ENCODE peak calls at places on chromosomes 7 and 10, in six cellular contexts. One of them, this sample, is unnamed.

GRCh38 chr10:14302035-14302434 is 28.7 kb downstream of the FRMD4A start:
- DNase-seq in kidney: no peak
- DNase-seq in iPS DF 6.9: peak; percentile 5
- DNase-seq in SJSA1: peak; percentile 21
- DNase-seq in neuronal stem cell: no peak
- DNase-seq in cardiac muscle cell: peak; percentile 37
- DNase-seq in this sample: no peak

GRCh38 chr10:43209064-43209455 is 57.8 kb downstream of the RASGEF1A start:
- DNase-seq in iPS DF 6.9: no peak
- DNase-seq in neuronal stem cell: no peak
- DNase-seq in SJSA1: no peak
- DNase-seq in kidney: peak; percentile 16
- DNase-seq in cardiac muscle cell: no peak
- DNase-seq in this sample: peak; percentile 81

GRCh38 chr7:12686894-12687212 is 580 bp upstream of the ARL4A start:
- DNase-seq in iPS DF 6.9: no peak
- DNase-seq in neuronal stem cell: no peak
- DNase-seq in kidney: no peak
- DNase-seq in cardiac muscle cell: no peak
- DNase-seq in SJSA1: no peak
- DNase-seq in this sample: no peak

GRCh38 chr10:64973391-64973790 is 1452.2 kb downstream of the REEP3 start:
- DNase-seq in iPS DF 6.9: no peak
- DNase-seq in cardiac muscle cell: no peak
- DNase-seq in SJSA1: no peak
- DNase-seq in kidney: no peak
- DNase-seq in neuronal stem cell: no peak
- DNase-seq in this sample: no peak

GRCh38 chr7:351256-351655 is 61.3 kb downstream of the FOXL3 start:
- DNase-seq in cardiac muscle cell: no peak
- DNase-seq in neuronal stem cell: no peak
- DNase-seq in iPS DF 6.9: no peak
- DNase-seq in SJSA1: no peak
- DNase-seq in kidney: no peak
- DNase-seq in this sample: no peak

GRCh38 chr10:128898916-128899195 is 568.2 kb upstream of the MGMT start:
- DNase-seq in iPS DF 6.9: no peak
- DNase-seq in neuronal stem cell: no peak
- DNase-seq in cardiac muscle cell: no peak
- DNase-seq in kidney: no peak
- DNase-seq in SJSA1: no peak
- DNase-seq in this sample: no peak

GRCh38 chr10:125684583-125684982 is 1.6 kb upstream of the TEX36 start:
- DNase-seq in kidney: no peak
- DNase-seq in neuronal stem cell: no peak
- DNase-seq in SJSA1: no peak
- DNase-seq in cardiac muscle cell: no peak
- DNase-seq in iPS DF 6.9: no peak
- DNase-seq in this sample: no peak

GRCh38 chr7:84822941-84823510 is 363.8 kb downstream of the SEMA3D start:
- DNase-seq in cardiac muscle cell: no peak
- DNase-seq in iPS DF 6.9: no peak
- DNase-seq in SJSA1: no peak
- DNase-seq in neuronal stem cell: no peak
- DNase-seq in kidney: no peak
- DNase-seq in this sample: no peak

GRCh38 chr10:80462986-80463741 is 9.1 kb downstream of the TSPAN14 start:
- DNase-seq in cardiac muscle cell: no peak
- DNase-seq in neuronal stem cell: no peak
- DNase-seq in SJSA1: peak; percentile 78
- DNase-seq in kidney: peak; percentile 10
- DNase-seq in iPS DF 6.9: no peak
- DNase-seq in this sample: peak; percentile 82

GRCh38 chr7:130544356-130544755 is 52.5 kb downstream of the MEST start:
- DNase-seq in SJSA1: no peak
- DNase-seq in iPS DF 6.9: no peak
- DNase-seq in neuronal stem cell: no peak
- DNase-seq in kidney: no peak
- DNase-seq in cardiac muscle cell: no peak
- DNase-seq in this sample: no peak

GRCh38 chr10:125072824-125073223 is 87.5 kb downstream of the CTBP2 start:
- DNase-seq in iPS DF 6.9: no peak
- DNase-seq in kidney: no peak
- DNase-seq in neuronal stem cell: no peak
- DNase-seq in SJSA1: no peak
- DNase-seq in cardiac muscle cell: no peak
- DNase-seq in this sample: no peak

GRCh38 chr7:140899883-140900282 is 24.8 kb downstream of the BRAF start:
- DNase-seq in SJSA1: no peak
- DNase-seq in iPS DF 6.9: no peak
- DNase-seq in kidney: no peak
- DNase-seq in neuronal stem cell: peak; percentile 20
- DNase-seq in cardiac muscle cell: peak; percentile 8
- DNase-seq in this sample: no peak

GRCh38 chr7:101744588-101744987 is 72.8 kb upstream of the CUX1 start:
- DNase-seq in SJSA1: no peak
- DNase-seq in neuronal stem cell: no peak
- DNase-seq in iPS DF 6.9: no peak
- DNase-seq in kidney: no peak
- DNase-seq in cardiac muscle cell: no peak
- DNase-seq in this sample: peak; percentile 58

GRCh38 chr10:6347391-6347951 is 144.7 kb downstream of the PFKFB3 start:
- DNase-seq in iPS DF 6.9: no peak
- DNase-seq in cardiac muscle cell: no peak
- DNase-seq in SJSA1: peak; percentile 46
- DNase-seq in kidney: no peak
- DNase-seq in neuronal stem cell: no peak
- DNase-seq in this sample: peak; percentile 34

GRCh38 chr10:870564-871166 is 60.8 kb downstream of the LARP4B start:
- DNase-seq in iPS DF 6.9: no peak
- DNase-seq in SJSA1: no peak
- DNase-seq in neuronal stem cell: no peak
- DNase-seq in cardiac muscle cell: no peak
- DNase-seq in kidney: no peak
- DNase-seq in this sample: no peak

GRCh38 chr10:91635401-91636400 is 2.8 kb upstream of the PPP1R3C start:
- DNase-seq in neuronal stem cell: peak; percentile 40
- DNase-seq in cardiac muscle cell: peak; percentile 90
- DNase-seq in iPS DF 6.9: peak; percentile 54
- DNase-seq in kidney: no peak
- DNase-seq in SJSA1: peak; percentile 71
- DNase-seq in this sample: peak; percentile 93

GRCh38 chr7:4655311-4655710 is 26.8 kb upstream of the FOXK1 start:
- DNase-seq in cardiac muscle cell: no peak
- DNase-seq in iPS DF 6.9: no peak
- DNase-seq in kidney: no peak
- DNase-seq in neuronal stem cell: no peak
- DNase-seq in SJSA1: no peak
- DNase-seq in this sample: no peak

GRCh38 chr7:151694828-151695580 is 175.3 kb upstream of the RHEB start:
- DNase-seq in kidney: peak; percentile 72
- DNase-seq in cardiac muscle cell: no peak
- DNase-seq in neuronal stem cell: no peak
- DNase-seq in iPS DF 6.9: no peak
- DNase-seq in SJSA1: no peak
- DNase-seq in this sample: peak; percentile 62

GRCh38 chr10:50386992-50387735 is 135.8 kb upstream of the ASAH2 start:
- DNase-seq in iPS DF 6.9: no peak
- DNase-seq in neuronal stem cell: no peak
- DNase-seq in SJSA1: no peak
- DNase-seq in cardiac muscle cell: no peak
- DNase-seq in kidney: no peak
- DNase-seq in this sample: no peak

GRCh38 chr7:27943261-27943660 is 203.3 kb downstream of the TAX1BP1 start:
- DNase-seq in neuronal stem cell: no peak
- DNase-seq in SJSA1: no peak
- DNase-seq in cardiac muscle cell: no peak
- DNase-seq in iPS DF 6.9: no peak
- DNase-seq in kidney: no peak
- DNase-seq in this sample: no peak

GRCh38 chr10:131381576-131381975 is 70.1 kb upstream of the TCERG1L start:
- DNase-seq in neuronal stem cell: no peak
- DNase-seq in iPS DF 6.9: no peak
- DNase-seq in cardiac muscle cell: no peak
- DNase-seq in SJSA1: no peak
- DNase-seq in kidney: no peak
- DNase-seq in this sample: no peak

GRCh38 chr7:17532861-17533404 is 234.5 kb downstream of the AHR start:
- DNase-seq in cardiac muscle cell: peak; percentile 79
- DNase-seq in iPS DF 6.9: no peak
- DNase-seq in neuronal stem cell: no peak
- DNase-seq in kidney: no peak
- DNase-seq in SJSA1: peak; percentile 75
- DNase-seq in this sample: peak; percentile 62

GRCh38 chr10:114519756-114520288 is 115.5 kb upstream of the AFAP1L2 start:
- DNase-seq in SJSA1: no peak
- DNase-seq in kidney: no peak
- DNase-seq in iPS DF 6.9: no peak
- DNase-seq in cardiac muscle cell: no peak
- DNase-seq in neuronal stem cell: no peak
- DNase-seq in this sample: no peak

GRCh38 chr7:22723642-22724041 is 3.4 kb upstream of the IL6 start:
- DNase-seq in cardiac muscle cell: peak; percentile 70
- DNase-seq in iPS DF 6.9: no peak
- DNase-seq in SJSA1: peak; percentile 26
- DNase-seq in neuronal stem cell: no peak
- DNase-seq in kidney: no peak
- DNase-seq in this sample: peak; percentile 31

GRCh38 chr10:116961305-116962251 is 43.4 kb downstream of the SHTN1 start:
- DNase-seq in cardiac muscle cell: no peak
- DNase-seq in kidney: no peak
- DNase-seq in SJSA1: peak; percentile 8
- DNase-seq in neuronal stem cell: no peak
- DNase-seq in iPS DF 6.9: no peak
- DNase-seq in this sample: no peak

GRCh38 chr7:28921822-28922221 is 36.3 kb downstream of the TRIL start:
- DNase-seq in cardiac muscle cell: peak; percentile 82
- DNase-seq in SJSA1: peak; percentile 50
- DNase-seq in neuronal stem cell: peak; percentile 51
- DNase-seq in kidney: no peak
- DNase-seq in iPS DF 6.9: no peak
- DNase-seq in this sample: peak; percentile 68

GRCh38 chr10:78820007-78820362 is 248.8 kb upstream of the ZMIZ1 start:
- DNase-seq in neuronal stem cell: no peak
- DNase-seq in SJSA1: no peak
- DNase-seq in cardiac muscle cell: no peak
- DNase-seq in kidney: no peak
- DNase-seq in iPS DF 6.9: no peak
- DNase-seq in this sample: no peak

GRCh38 chr10:112475565-112476233 is 28.7 kb downstream of the VTI1A start:
- DNase-seq in SJSA1: peak; percentile 17
- DNase-seq in kidney: no peak
- DNase-seq in iPS DF 6.9: no peak
- DNase-seq in neuronal stem cell: no peak
- DNase-seq in cardiac muscle cell: peak; percentile 17
- DNase-seq in this sample: no peak

GRCh38 chr10:97778452-97779302 is 6.9 kb upstream of the SFRP5 start:
- DNase-seq in kidney: no peak
- DNase-seq in SJSA1: no peak
- DNase-seq in iPS DF 6.9: no peak
- DNase-seq in cardiac muscle cell: no peak
- DNase-seq in neuronal stem cell: no peak
- DNase-seq in this sample: no peak

GRCh38 chr10:35510891-35511290 is 94.2 kb upstream of the GJD4 start:
- DNase-seq in SJSA1: no peak
- DNase-seq in iPS DF 6.9: no peak
- DNase-seq in cardiac muscle cell: no peak
- DNase-seq in neuronal stem cell: no peak
- DNase-seq in kidney: no peak
- DNase-seq in this sample: no peak

GRCh38 chr10:35511649-35512048 is 93.5 kb upstream of the GJD4 start:
- DNase-seq in kidney: no peak
- DNase-seq in SJSA1: no peak
- DNase-seq in iPS DF 6.9: no peak
- DNase-seq in cardiac muscle cell: no peak
- DNase-seq in neuronal stem cell: no peak
- DNase-seq in this sample: no peak

GRCh38 chr10:35506741-35507140 is 98.4 kb upstream of the GJD4 start:
- DNase-seq in iPS DF 6.9: no peak
- DNase-seq in cardiac muscle cell: no peak
- DNase-seq in kidney: no peak
- DNase-seq in SJSA1: no peak
- DNase-seq in neuronal stem cell: no peak
- DNase-seq in this sample: no peak

GRCh38 chr10:35507519-35508109 is 97.5 kb upstream of the GJD4 start:
- DNase-seq in neuronal stem cell: no peak
- DNase-seq in iPS DF 6.9: no peak
- DNase-seq in SJSA1: no peak
- DNase-seq in kidney: no peak
- DNase-seq in cardiac muscle cell: no peak
- DNase-seq in this sample: no peak

GRCh38 chr10:35508647-35509046 is 96.5 kb upstream of the GJD4 start:
- DNase-seq in kidney: no peak
- DNase-seq in iPS DF 6.9: no peak
- DNase-seq in cardiac muscle cell: no peak
- DNase-seq in SJSA1: no peak
- DNase-seq in neuronal stem cell: no peak
- DNase-seq in this sample: no peak
- H3K4me3 ChIP-seq in kidney: no peak overlapping the region
- H3K4me3 ChIP-seq in iPS DF 6.9: no peak overlapping the region
- H3K4me3 ChIP-seq in cardiac muscle cell: no peak overlapping the region
- H3K4me3 ChIP-seq in SJSA1: no peak overlapping the region
- H3K4me3 ChIP-seq in neuronal stem cell: no peak overlapping the region
- H3K4me3 ChIP-seq in this sample: no peak overlapping the region

DNA sequence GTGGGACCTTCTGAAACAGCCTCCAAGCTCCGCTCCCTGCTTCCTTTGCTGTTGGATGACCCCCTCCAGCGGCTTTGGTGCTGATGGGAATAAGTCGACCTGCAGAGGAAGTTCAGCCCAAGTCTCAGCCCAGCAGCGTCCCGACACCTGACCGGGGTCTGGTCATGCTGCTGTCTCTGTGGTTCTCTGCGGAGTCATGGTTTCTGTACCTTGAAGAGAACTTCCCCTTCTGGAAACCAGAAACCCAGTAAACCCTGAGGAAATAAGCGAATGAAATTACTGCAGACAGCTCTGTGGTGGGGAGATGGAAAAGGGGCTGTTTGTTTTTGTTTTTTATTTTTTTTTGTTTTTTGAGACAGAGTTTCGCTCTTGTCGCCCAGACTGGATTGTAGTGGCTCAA is 18.3 kb upstream of the ZNF12 start:
- DNase-seq in neuronal stem cell: no peak
- DNase-seq in cardiac muscle cell: no peak
- DNase-seq in kidney: no peak
- DNase-seq in SJSA1: no peak
- DNase-seq in iPS DF 6.9: no peak
- DNase-seq in this sample: no peak
- H3K4me3 ChIP-seq in neuronal stem cell: no peak overlapping the region
- H3K4me3 ChIP-seq in cardiac muscle cell: no peak overlapping the region
- H3K4me3 ChIP-seq in kidney: no peak overlapping the region
- H3K4me3 ChIP-seq in SJSA1: no peak overlapping the region
- H3K4me3 ChIP-seq in iPS DF 6.9: no peak overlapping the region
- H3K4me3 ChIP-seq in this sample: no peak overlapping the region

GRCh38 chr7:82175319-82175718 is 268.3 kb downstream of the CACNA2D1 start:
- DNase-seq in kidney: no peak
- DNase-seq in iPS DF 6.9: no peak
- DNase-seq in SJSA1: no peak
- DNase-seq in cardiac muscle cell: no peak
- DNase-seq in neuronal stem cell: no peak
- DNase-seq in this sample: no peak
- H3K4me3 ChIP-seq in kidney: no peak overlapping the region
- H3K4me3 ChIP-seq in iPS DF 6.9: no peak overlapping the region
- H3K4me3 ChIP-seq in SJSA1: no peak overlapping the region
- H3K4me3 ChIP-seq in cardiac muscle cell: no peak overlapping the region
- H3K4me3 ChIP-seq in neuronal stem cell: no peak overlapping the region
- H3K4me3 ChIP-seq in this sample: no peak overlapping the region

GRCh38 chr10:31399631-31400030 is 80.6 kb downstream of the ZEB1 start:
- DNase-seq in iPS DF 6.9: no peak
- DNase-seq in SJSA1: no peak
- DNase-seq in kidney: no peak
- DNase-seq in neuronal stem cell: no peak
- DNase-seq in cardiac muscle cell: no peak
- DNase-seq in this sample: peak; percentile 53
- H3K4me3 ChIP-seq in iPS DF 6.9: no peak overlapping the region
- H3K4me3 ChIP-seq in SJSA1: no peak overlapping the region
- H3K4me3 ChIP-seq in kidney: no peak overlapping the region
- H3K4me3 ChIP-seq in neuronal stem cell: no peak overlapping the region
- H3K4me3 ChIP-seq in cardiac muscle cell: no peak overlapping the region
- H3K4me3 ChIP-seq in this sample: no peak overlapping the region

This sample was measured in osteoblast.